ENCODE peak calls at places on chromosomes 16 and 17, in five cellular contexts. H is heart left ventricle, A is lower leg skin, Q is K562, N is gastrocnemius medialis. P is an unnamed sample.

GRCh38 chr16:85460252-85460982 is 152.7 kb upstream of the GSE1 start:
- DNase-seq in H (no peak), A (no peak), Q (peak), N (peak), P (no peak)

GRCh38 chr16:57592591-57593003 is 35.8 kb upstream of the ADGRG1 start:
- DNase-seq in H (peak), A (peak), Q (no peak), N (no peak), P (no peak)

GRCh38 chr16:73163238-73163795 is 115.4 kb upstream of the ZFHX3 start:
- DNase-seq in H (no peak), A (no peak), Q (no peak), N (no peak), P (no peak)

GRCh38 chr17:19322129-19322505 is 40.4 kb downstream of the B9D1 start:
- DNase-seq in H (no peak), A (no peak), Q (no peak), N (no peak), P (no peak)

GRCh38 chr17:63171428-63172205 is 205.6 kb downstream of the TANC2 start:
- DNase-seq in H (no peak), A (no peak), Q (no peak), N (no peak), P (no peak)

GRCh38 chr17:22303865-22304264 is 611.5 kb downstream of the KCNJ18 start:
- DNase-seq in H (no peak), A (no peak), Q (no peak), N (no peak), P (no peak)

GRCh38 chr17:39923836-39924690 is 3.3 kb downstream of the ORMDL3 start:
- DNase-seq in H (no peak), A (no peak), Q (no peak), N (no peak), P (peak)

GRCh38 chr16:64440421-64440831 is 681.4 kb downstream of the CDH11 start:
- DNase-seq in H (no peak), A (no peak), Q (no peak), N (peak), P (peak)

GRCh38 chr17:40550608-40551007 is 14.7 kb downstream of the CCR7 start:
- DNase-seq in H (peak), A (peak), Q (no peak), N (peak), P (no peak)

GRCh38 chr16:79272141-79272577 is 328.4 kb downstream of the MAF start:
- DNase-seq in H (no peak), A (no peak), Q (peak), N (no peak), P (no peak)

GRCh38 chr17:2796164-2797140 is at the start of gene RAP1GAP2:
- DNase-seq in H (peak), A (peak), Q (no peak), N (peak), P (no peak)

GRCh38 chr17:5877948-5878347 is 192.2 kb upstream of the WSCD1 start:
- DNase-seq in H (peak), A (no peak), Q (no peak), N (peak), P (no peak)

GRCh38 chr16:52603015-52603414 is 56.1 kb upstream of the TOX3 start:
- DNase-seq in H (no peak), A (no peak), Q (no peak), N (no peak), P (no peak)

GRCh38 chr16:28210979-28211505 is 723 bp downstream of the XPO6 start:
- DNase-seq in H (peak), A (peak), Q (peak), N (peak), P (peak)

GRCh38 chr16:51651061-51651466 is 500.0 kb upstream of the SALL1 start:
- DNase-seq in H (no peak), A (no peak), Q (no peak), N (no peak), P (no peak)

GRCh38 chr17:73292031-73292531 is 19.7 kb downstream of the CDC42EP4 start:
- DNase-seq in H (peak), A (no peak), Q (peak), N (peak), P (peak)

GRCh38 chr16:77850637-77851330 is 62.4 kb downstream of the VAT1L start:
- DNase-seq in H (no peak), A (peak), Q (no peak), N (no peak), P (no peak)

GRCh38 chr17:37781451-37781850 is 36.6 kb upstream of the HNF1B start:
- DNase-seq in H (no peak), A (no peak), Q (no peak), N (no peak), P (no peak)

GRCh38 chr16:27847030-27847550 is 216.4 kb downstream of the GSG1L start:
- DNase-seq in H (no peak), A (peak), Q (no peak), N (no peak), P (peak)

GRCh38 chr17:76994237-76994637 is 126.0 kb downstream of the MGAT5B start:
- DNase-seq in H (no peak), A (no peak), Q (no peak), N (no peak), P (no peak)

GRCh38 chr16:11743308-11744074 is 834 bp upstream of the TXNDC11 start:
- DNase-seq in H (peak), A (no peak), Q (peak), N (peak), P (no peak)

GRCh38 chr16:73302942-73303341 is 255.0 kb upstream of the ZFHX3 start:
- DNase-seq in H (no peak), A (no peak), Q (no peak), N (no peak), P (no peak)

GRCh38 chr16:21590791-21591190 is 8.6 kb upstream of the METTL9 start:
- DNase-seq in H (no peak), A (no peak), Q (no peak), N (no peak), P (no peak)

GRCh38 chr16:82124651-82125050 is 45.4 kb downstream of the MPHOSPH6 start:
- DNase-seq in H (no peak), A (no peak), Q (no peak), N (no peak), P (no peak)

GRCh38 chr17:2949469-2950044 is 113.8 kb downstream of the OR1D5 start:
- DNase-seq in H (no peak), A (no peak), Q (no peak), N (peak), P (peak)

GRCh38 chr16:74252329-74252728 is 44.3 kb upstream of the PSMD7 start:
- DNase-seq in H (no peak), A (no peak), Q (peak), N (no peak), P (no peak)

GRCh38 chr16:57999366-57999970 is 1.0 kb downstream of the ZNF319 start:
- DNase-seq in H (no peak), A (no peak), Q (no peak), N (no peak), P (peak)

GRCh38 chr17:29190039-29190438 is 9.8 kb upstream of the MYO18A start:
- DNase-seq in H (no peak), A (peak), Q (no peak), N (no peak), P (no peak)

GRCh38 chr16:87724490-87725291 is 41.1 kb downstream of the KLHDC4 start:
- DNase-seq in H (no peak), A (no peak), Q (no peak), N (no peak), P (no peak)

GRCh38 chr17:2867441-2868424 is 71.5 kb downstream of the RAP1GAP2 start:
- DNase-seq in H (no peak), A (no peak), Q (no peak), N (peak), P (no peak)

GRCh38 chr17:2262146-2262587 is 41.4 kb downstream of the SMG6 start:
- DNase-seq in H (no peak), A (no peak), Q (no peak), N (no peak), P (no peak)

GRCh38 chr16:88985521-88985920 is 8.5 kb upstream of the CBFA2T3 start:
- DNase-seq in H (no peak), A (no peak), Q (no peak), N (no peak), P (no peak)

GRCh38 chr17:64784353-64784798 is 122.3 kb upstream of the SMURF2 start:
- DNase-seq in H (no peak), A (peak), Q (no peak), N (no peak), P (no peak)

GRCh38 chr17:28227278-28228108 is 91.5 kb upstream of the TMEM97 start:
- DNase-seq in H (no peak), A (peak), Q (no peak), N (no peak), P (peak)

GRCh38 chr17:43171761-43172487 is 910 bp downstream of the NBR1 start:
- DNase-seq in H (peak), A (no peak), Q (peak), N (peak), P (peak)

GRCh38 chr17:64236827-64237403 is 26.1 kb downstream of the TEX2 start:
- DNase-seq in H (no peak), A (no peak), Q (no peak), N (no peak), P (no peak)

GRCh38 chr16:73196670-73197069 is 148.7 kb upstream of the ZFHX3 start:
- DNase-seq in H (peak), A (no peak), Q (peak), N (peak), P (peak)

GRCh38 chr17:6480325-6480675 is 36.0 kb downstream of the PIMREG start:
- DNase-seq in H (no peak), A (no peak), Q (no peak), N (no peak), P (no peak)

DNA sequence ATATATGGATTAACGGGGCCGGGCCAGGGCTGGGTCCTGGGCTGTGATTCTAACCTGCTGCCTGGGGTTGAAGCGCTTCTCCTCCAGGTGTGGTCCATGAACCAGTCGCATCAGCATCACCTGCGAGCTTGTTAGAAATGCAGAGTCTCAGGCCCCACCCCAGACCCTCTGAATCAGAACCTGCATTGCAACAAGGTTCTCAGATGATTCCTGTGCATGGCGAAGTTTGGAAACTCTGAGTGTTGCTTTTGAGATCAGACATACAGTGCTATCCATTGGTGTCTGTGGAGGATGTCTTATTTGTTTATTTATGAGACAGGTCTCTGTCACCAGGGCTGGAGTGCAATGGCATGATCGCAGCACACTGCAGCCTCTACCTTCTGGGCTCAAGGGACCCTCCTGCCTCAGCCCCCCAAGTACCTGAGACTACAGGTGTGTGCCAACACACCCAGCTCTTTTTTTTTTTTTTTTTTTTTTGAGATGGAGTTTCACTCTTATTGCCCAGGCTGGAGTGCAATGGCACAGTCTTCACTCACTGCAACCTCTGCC is 99.8 kb downstream of the PITPNC1 start:
- DNase-seq in H (no peak), A (peak), Q (no peak), N (no peak), P (no peak)
- TF ChIP-seq POLR2A in H (no peak), A (no peak), Q (no peak), N (no peak), P (no peak)

GRCh38 chr16:426115-426905 is 861 bp downstream of the RAB11FIP3 start:
- DNase-seq in H (peak), A (peak), Q (peak), N (no peak), P (no peak)

GRCh38 chr16:424623-425081 is 797 bp upstream of the RAB11FIP3 start:
- DNase-seq in H (peak), A (peak), Q (peak), N (no peak), P (peak)

GRCh38 chr16:425740-426114 is 278 bp downstream of the RAB11FIP3 start:
- DNase-seq in H (no peak), A (no peak), Q (no peak), N (no peak), P (no peak)

GRCh38 chr16:425082-425718 is at the start of gene RAB11FIP3:
- DNase-seq in H (peak), A (peak), Q (peak), N (peak), P (peak)

GRCh38 chr16:424033-424622 is 1.3 kb upstream of the RAB11FIP3 start:
- DNase-seq in H (peak), A (peak), Q (no peak), N (peak), P (peak)
- TF ChIP-seq POLR2A in H (no peak), A (no peak), Q (no peak), N (peak), P (no peak)

GRCh38 chr17:49362723-49363117 is 670 bp upstream of the ZNF652 start:
- DNase-seq in H (no peak), A (no peak), Q (no peak), N (no peak), P (no peak)

GRCh38 chr17:49360796-49361128 is 1.3 kb downstream of the ZNF652 start:
- DNase-seq in H (no peak), A (peak), Q (no peak), N (no peak), P (no peak)

GRCh38 chr17:49361902-49362722 is at the start of gene ZNF652:
- DNase-seq in H (peak), A (peak), Q (peak), N (peak), P (peak)

GRCh38 chr17:49359990-49360795 is 1.9 kb downstream of the ZNF652 start:
- DNase-seq in H (no peak), A (peak), Q (no peak), N (no peak), P (no peak)

DNA sequence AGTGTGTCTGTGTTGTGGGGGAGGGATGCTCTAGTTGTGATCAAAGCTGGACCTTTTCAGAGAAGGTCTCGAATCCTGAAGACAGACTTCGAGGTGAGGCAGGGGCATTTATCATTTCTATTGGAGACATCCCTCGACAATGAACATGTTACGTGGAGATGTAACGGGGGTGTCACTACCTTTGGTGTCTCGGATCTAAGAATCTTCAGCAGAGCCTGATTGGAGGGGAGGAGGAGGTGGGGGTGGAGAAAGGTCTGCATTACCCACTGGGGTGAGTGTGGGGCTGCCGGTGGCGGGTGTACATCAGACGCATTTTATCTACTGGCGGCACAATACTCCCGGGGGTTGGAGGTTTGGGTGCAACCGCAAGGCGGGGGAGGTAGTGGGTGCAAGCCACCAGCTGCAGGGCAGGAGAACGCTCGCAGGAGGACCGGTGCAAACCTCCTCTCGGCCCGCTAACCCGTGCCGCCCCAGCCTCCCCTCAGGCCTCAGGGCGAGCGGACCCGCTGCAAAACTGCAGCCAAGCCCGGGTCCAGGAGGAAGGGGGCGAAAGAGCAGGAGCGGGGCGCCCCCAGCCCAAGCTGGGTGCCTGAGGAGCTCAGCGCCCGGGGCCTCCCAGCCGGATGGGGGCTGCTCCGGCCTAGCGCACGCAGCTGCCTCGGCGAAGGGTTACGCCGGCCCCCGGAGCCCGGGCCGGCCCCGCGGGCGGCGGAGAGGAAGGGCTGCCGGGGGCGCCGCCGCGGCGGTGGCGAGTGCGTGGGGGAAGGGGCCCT is 735 bp downstream of the ZNF652 start:
- DNase-seq in H (peak), A (peak), Q (peak), N (peak), P (peak)
- TF ChIP-seq POLR2A in H (no peak), A (no peak), Q (peak), N (no peak), P (peak)

GRCh38 chr17:44555056-44555455 is 2.2 kb upstream of the FZD2 start:
- DNase-seq in H (no peak), A (no peak), Q (peak), N (no peak), P (no peak)

GRCh38 chr17:44557653-44558285 is 485 bp downstream of the FZD2 start:
- DNase-seq in H (peak), A (peak), Q (no peak), N (no peak), P (no peak)

GRCh38 chr17:44556114-44556853 is 1.0 kb upstream of the FZD2 start:
- DNase-seq in H (peak), A (no peak), Q (peak), N (peak), P (peak)

GRCh38 chr17:44558349-44559287 is 1.3 kb downstream of the FZD2 start:
- DNase-seq in H (no peak), A (no peak), Q (no peak), N (no peak), P (no peak)

DNA sequence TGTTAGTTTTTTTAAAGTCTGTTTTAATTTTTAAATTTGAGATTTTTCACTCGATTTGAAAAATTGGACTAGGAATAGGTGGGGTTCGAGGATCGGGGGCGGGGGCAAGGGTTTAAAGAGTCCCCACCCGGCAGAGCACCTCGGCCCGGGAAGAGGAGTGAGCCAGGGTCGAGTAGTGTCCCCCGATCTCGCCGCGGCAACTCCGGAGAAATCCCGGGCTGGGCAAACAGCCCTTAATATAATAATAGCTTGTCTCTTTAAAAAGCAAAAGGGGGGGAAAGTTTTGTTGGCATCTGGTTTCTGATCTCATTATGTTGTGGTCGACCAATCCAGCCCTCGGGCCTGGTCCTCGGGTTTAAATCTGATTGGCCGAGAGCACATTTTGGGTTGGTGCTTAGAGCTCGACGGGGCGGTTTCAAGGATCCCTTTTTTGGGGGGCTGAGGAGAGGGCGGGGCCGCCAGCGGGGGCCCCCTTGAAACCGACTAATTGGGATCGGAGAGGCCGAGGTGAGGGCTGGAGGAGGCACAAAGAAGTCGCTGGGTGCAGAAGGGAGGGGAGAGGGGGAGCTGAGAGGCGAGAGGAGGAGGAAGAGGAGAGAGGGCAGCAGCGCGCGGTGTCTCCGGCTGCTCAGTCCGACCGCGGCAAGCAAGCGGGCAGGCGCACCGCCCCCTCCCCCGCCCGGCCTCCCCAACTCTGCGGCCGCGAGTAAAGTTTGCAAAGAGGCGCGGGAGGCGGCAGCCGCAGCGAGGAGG is at the start of gene FZD2:
- DNase-seq in H (peak), A (peak), Q (peak), N (peak), P (peak)
- TF ChIP-seq POLR2A in H (peak), A (no peak), Q (no peak), N (no peak), P (peak)

GRCh38 chr17:79991140-79991923 is 44.3 kb downstream of the TBC1D16 start:
- DNase-seq in H (peak), A (peak), Q (peak), N (peak), P (peak)

GRCh38 chr17:79991924-79992656 is 43.6 kb downstream of the TBC1D16 start:
- DNase-seq in H (peak), A (no peak), Q (no peak), N (no peak), P (no peak)

GRCh38 chr17:79993390-79994221 is 42.1 kb downstream of the TBC1D16 start:
- DNase-seq in H (peak), A (peak), Q (no peak), N (peak), P (peak)

GRCh38 chr17:79994602-79995001 is 41.1 kb downstream of the TBC1D16 start:
- DNase-seq in H (no peak), A (no peak), Q (no peak), N (no peak), P (no peak)

GRCh38 chr17:79992657-79993389 is 42.8 kb downstream of the TBC1D16 start:
- DNase-seq in H (no peak), A (no peak), Q (no peak), N (no peak), P (no peak)
- TF ChIP-seq POLR2A in H (no peak), A (no peak), Q (no peak), N (no peak), P (no peak)